ENCODE peak calls at places on chromosomes 13 and 19, in six cellular contexts. Z is AG04449, X is left lung, I is stomach, W is astrocyte of the spinal cord, T is mucosa of descending colon. D is an unnamed sample.

GRCh38 chr19:29687244-29687896 is 22.1 kb downstream of the PLEKHF1 start:
- DNase-seq in Z (peak; percentile 75), X (peak; percentile 70), I (no peak), W (peak; percentile 95), T (no peak), D (peak; percentile 96)

GRCh38 chr19:15184776-15185175 is 16.0 kb downstream of the NOTCH3 start:
- DNase-seq in Z (no peak), X (no peak), I (no peak), W (no peak), T (no peak), D (no peak)

GRCh38 chr19:53388168-53388567 is 6.8 kb upstream of the ZNF765 start:
- DNase-seq in Z (no peak), X (no peak), I (no peak), W (no peak), T (no peak), D (no peak)

GRCh38 chr19:31223805-31224534 is 125.3 kb downstream of the TSHZ3 start:
- DNase-seq in Z (peak; percentile 97), X (no peak), I (no peak), W (peak; percentile 91), T (no peak), D (peak; percentile 96)

GRCh38 chr19:42440357-42441046 is 2.2 kb downstream of the CXCL17 start:
- DNase-seq in Z (no peak), X (peak; percentile 78), I (peak; percentile 89), W (peak; percentile 50), T (peak; percentile 81), D (peak; percentile 61)

GRCh38 chr13:20475927-20476691 is 49.5 kb downstream of the CRYL1 start:
- DNase-seq in Z (no peak), X (no peak), I (peak; percentile 77), W (peak; percentile 43), T (peak; percentile 72), D (no peak)

GRCh38 chr19:14840206-14840605 is 5.2 kb upstream of the OR7A5 start:
- DNase-seq in Z (no peak), X (no peak), I (no peak), W (no peak), T (no peak), D (no peak)

GRCh38 chr13:91346848-91347211 is 657 bp upstream of the MIR17HG start:
- DNase-seq in Z (no peak), X (peak; percentile 34), I (no peak), W (peak; percentile 32), T (no peak), D (no peak)

GRCh38 chr13:45796421-45796960 is 55.1 kb downstream of the SIAH3 start:
- DNase-seq in Z (no peak), X (no peak), I (no peak), W (no peak), T (no peak), D (no peak)

GRCh38 chr19:23774156-23774971 is 15.7 kb upstream of the ZNF681 start:
- DNase-seq in Z (no peak), X (no peak), I (no peak), W (no peak), T (no peak), D (no peak)

GRCh38 chr13:111322001-111322915 is 1.8 kb downstream of the TEX29 start:
- DNase-seq in Z (no peak), X (no peak), I (peak; percentile 17), W (no peak), T (no peak), D (no peak)

GRCh38 chr19:54415208-54415900 is at the start of gene TTYH1:
- DNase-seq in Z (no peak), X (no peak), I (no peak), W (no peak), T (no peak), D (no peak)
- TF ChIP-seq CTCF in Z (no peak), X (peak; percentile 22), I (peak; percentile 27), W (peak; percentile 15), T (no peak), D (peak; percentile 53)

GRCh38 chr13:95660981-95661581 is 15.9 kb upstream of the DNAJC3 start:
- DNase-seq in Z (no peak), X (no peak), I (no peak), W (peak; percentile 53), T (no peak), D (peak; percentile 59)
- TF ChIP-seq CTCF in Z (peak; percentile 43), X (peak; percentile 45), I (peak; percentile 30), W (peak; percentile 62), T (peak; percentile 15), D (peak; percentile 86)

GRCh38 chr19:22528956-22529355 is 105.2 kb upstream of the ZNF492 start:
- DNase-seq in Z (no peak), X (no peak), I (no peak), W (no peak), T (no peak), D (no peak)

GRCh38 chr19:22533761-22534160 is 100.4 kb upstream of the ZNF492 start:
- DNase-seq in Z (no peak), X (no peak), I (no peak), W (no peak), T (no peak), D (no peak)

GRCh38 chr19:22527554-22527953 is 105.4 kb upstream of the ZNF98 start:
- DNase-seq in Z (no peak), X (no peak), I (no peak), W (no peak), T (no peak), D (no peak)

GRCh38 chr19:22530042-22530441 is 104.1 kb upstream of the ZNF492 start:
- DNase-seq in Z (no peak), X (no peak), I (no peak), W (no peak), T (no peak), D (no peak)

DNA sequence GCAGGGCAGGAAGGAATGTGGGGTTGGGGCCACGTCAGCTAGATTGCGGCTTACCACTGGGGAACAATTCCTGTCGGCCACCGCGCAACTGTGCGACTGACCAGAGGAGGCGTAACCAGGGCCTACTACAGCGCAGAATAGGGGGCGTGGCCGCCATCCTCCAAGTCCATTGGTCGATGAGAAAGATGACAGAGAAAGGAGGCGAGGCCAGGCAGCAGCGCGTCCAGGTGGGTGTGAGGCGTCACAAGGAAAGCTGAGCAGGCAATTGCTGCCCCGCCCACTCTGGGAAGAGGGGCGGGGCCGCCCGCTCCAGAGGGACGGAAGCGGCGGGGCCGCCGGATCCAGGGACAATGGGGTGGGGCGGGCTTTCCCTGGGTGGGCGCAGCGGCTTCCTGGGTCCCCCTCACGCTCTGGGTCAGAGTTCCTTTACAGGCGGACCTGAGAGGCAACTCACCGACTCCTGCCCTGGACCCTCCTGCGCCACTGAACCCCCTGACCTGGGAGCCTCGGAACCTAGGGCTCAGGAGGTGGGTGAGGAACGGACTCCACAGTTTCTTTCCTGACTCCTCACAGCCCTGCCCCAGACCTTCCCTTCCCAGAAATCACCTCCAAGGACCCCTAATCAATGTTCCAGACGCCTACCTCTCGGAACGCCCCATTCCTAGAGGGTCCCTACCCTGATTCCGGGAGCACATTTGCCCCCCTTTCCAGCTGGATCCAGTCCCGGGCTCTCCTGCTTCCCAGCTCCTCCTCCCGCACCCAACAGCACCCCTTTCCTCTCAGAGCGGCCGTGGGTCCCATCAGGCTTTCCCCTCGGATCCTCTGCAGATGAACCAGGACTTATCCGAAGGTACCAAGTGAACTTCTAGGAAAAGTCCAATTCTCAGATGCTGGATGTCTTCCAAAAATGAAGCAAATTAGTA is 101.5 kb upstream of the ZNF492 start:
- DNase-seq in Z (no peak), X (peak; percentile 45), I (no peak), W (no peak), T (peak; percentile 58), D (no peak)
- TF ChIP-seq CTCF in Z (no peak), X (no peak), I (no peak), W (no peak), T (no peak), D (no peak)

GRCh38 chr19:12400618-12401502 is at the start of gene ZNF799:
- DNase-seq in Z (peak; percentile 59), X (peak; percentile 98), I (peak; percentile 99), W (peak; percentile 97), T (peak; percentile 98), D (peak; percentile 95)
- TF ChIP-seq CTCF in Z (no peak), X (no peak), I (no peak), W (peak; percentile 1), T (no peak), D (peak; percentile 21)

DNA sequence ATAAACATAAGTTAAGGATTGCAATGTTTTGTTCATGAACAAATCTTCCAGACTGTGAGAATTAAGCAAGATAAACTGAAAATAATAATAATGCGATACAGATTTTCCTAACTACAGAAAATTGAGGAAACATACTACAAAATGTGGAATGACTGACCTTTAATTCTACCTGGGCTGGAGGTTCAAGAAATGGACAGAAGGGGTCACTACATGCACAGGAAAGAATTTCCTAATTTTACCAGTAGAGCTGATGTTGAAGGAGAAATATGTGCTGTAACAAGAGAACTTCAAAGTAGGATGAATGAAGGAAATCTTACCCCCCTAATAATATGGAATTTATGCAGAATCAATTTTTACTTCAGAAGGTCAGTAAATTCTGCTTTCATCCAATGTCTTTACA is 62.3 kb downstream of the ZNF627 start:
- DNase-seq in Z (no peak), X (no peak), I (no peak), W (peak; percentile 2), T (no peak), D (peak; percentile 17)
- TF ChIP-seq CTCF in Z (peak; percentile 3), X (no peak), I (peak; percentile 8), W (no peak), T (no peak), D (peak; percentile 74)

DNA sequence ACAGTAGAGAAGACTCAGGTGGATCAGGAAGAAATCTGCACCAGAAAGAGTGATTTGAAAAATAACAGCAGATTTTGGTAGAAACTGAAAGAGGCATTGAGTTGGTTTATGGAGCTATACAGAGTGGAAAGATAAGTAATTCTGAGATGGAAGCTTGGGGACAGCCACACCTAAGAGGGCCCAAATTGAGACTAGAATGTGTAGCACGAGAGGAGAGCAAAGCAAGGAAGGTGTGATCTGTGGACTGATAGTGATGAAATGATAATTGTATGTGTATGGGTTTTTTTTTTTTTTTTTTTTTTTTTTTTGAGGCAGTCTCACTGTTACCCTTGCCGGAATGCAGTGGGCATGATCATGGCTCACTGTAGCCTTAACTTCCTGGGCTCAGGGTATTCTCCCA is 16.3 kb downstream of the SAE1 start:
- DNase-seq in Z (no peak), X (no peak), I (no peak), W (no peak), T (no peak), D (no peak)
- TF ChIP-seq CTCF in Z (no peak), X (no peak), I (no peak), W (no peak), T (no peak), D (no peak)